ENCODE peak calls at places on chromosome 12, in eight cellular contexts. V is activated effector memory CD4-positive, alpha-beta T cell treated with Interleukin-2 at 50 U/mL for 16 hours; P is upper lobe of right lung; W is RWPE1; S is stimulated activated CD4-positive, alpha-beta T cell treated with anti-CD3 and anti-CD28 coated beads, Interleukin-2, amount 100 ng/mL, for 24 hours; H is pancreas; N is left colon; D is fibroblast of villous mesenchyme. C is an unnamed sample.

GRCh38 chr12:86264451-86265328 is 8.5 kb upstream of the MGAT4C start:
- DNase-seq in V (no peak), P (peak; percentile 81), W (no peak), S (no peak), H (peak; percentile 83), N (peak; percentile 26), D (no peak), C (no peak)

GRCh38 chr12:46808317-46808716 is 17.5 kb downstream of the SLC38A4 start:
- DNase-seq in V (no peak), P (no peak), W (no peak), S (no peak), H (no peak), N (no peak), D (no peak), C (no peak)

GRCh38 chr12:47343684-47344567 is 264.2 kb upstream of the AMIGO2 start:
- DNase-seq in V (no peak), P (no peak), W (no peak), S (no peak), H (no peak), N (no peak), D (no peak), C (no peak)

GRCh38 chr12:94615284-94616216 is 34.8 kb downstream of the TMCC3 start:
- DNase-seq in V (no peak), P (no peak), W (peak; percentile 80), S (no peak), H (peak; percentile 61), N (peak; percentile 71), D (peak; percentile 60), C (peak; percentile 63)

GRCh38 chr12:131856366-131857097 is 28.3 kb downstream of the MMP17 start:
- DNase-seq in V (no peak), P (peak; percentile 45), W (no peak), S (no peak), H (no peak), N (no peak), D (no peak), C (no peak)

GRCh38 chr12:132078190-132078589 is 65.9 kb downstream of the DDX51 start:
- DNase-seq in V (no peak), P (no peak), W (peak; percentile 38), S (no peak), H (no peak), N (no peak), D (peak; percentile 50), C (no peak)

GRCh38 chr12:93375906-93376305 is 1.8 kb upstream of the NUDT4 start:
- DNase-seq in V (no peak), P (no peak), W (no peak), S (no peak), H (no peak), N (no peak), D (no peak), C (no peak)

GRCh38 chr12:51070004-51070403 is 13.4 kb downstream of the CSRNP2 start:
- DNase-seq in V (no peak), P (no peak), W (peak; percentile 74), S (no peak), H (no peak), N (no peak), D (peak; percentile 94), C (peak; percentile 85)

GRCh38 chr12:11753151-11753501 is 103.7 kb downstream of the ETV6 start:
- DNase-seq in V (no peak), P (no peak), W (no peak), S (no peak), H (no peak), N (no peak), D (no peak), C (no peak)

GRCh38 chr12:121773011-121773777 is 20.3 kb downstream of the RHOF start:
- DNase-seq in V (peak; percentile 68), P (peak; percentile 89), W (peak; percentile 86), S (peak; percentile 82), H (peak; percentile 86), N (peak; percentile 66), D (peak; percentile 74), C (peak; percentile 63)

GRCh38 chr12:93065896-93066295 is 136.8 kb upstream of the EEA1 start:
- DNase-seq in V (no peak), P (no peak), W (no peak), S (no peak), H (no peak), N (no peak), D (no peak), C (peak; percentile 53)

GRCh38 chr12:25301798-25302197 is 51.1 kb upstream of the KRAS start:
- DNase-seq in V (no peak), P (no peak), W (no peak), S (no peak), H (no peak), N (no peak), D (peak; percentile 2), C (peak; percentile 80)

GRCh38 chr12:6375269-6376078 is at the start of gene SCNN1A:
- DNase-seq in V (no peak), P (peak; percentile 92), W (peak; percentile 80), S (no peak), H (peak; percentile 73), N (peak; percentile 92), D (no peak), C (no peak)

GRCh38 chr12:48045061-48045846 is 41.0 kb upstream of the COL2A1 start:
- DNase-seq in V (no peak), P (no peak), W (no peak), S (no peak), H (no peak), N (no peak), D (no peak), C (no peak)

GRCh38 chr12:49358548-49359141 is 8.6 kb upstream of the SPATS2 start:
- DNase-seq in V (peak; percentile 28), P (peak; percentile 13), W (no peak), S (peak; percentile 51), H (no peak), N (no peak), D (peak; percentile 76), C (no peak)

GRCh38 chr12:49893753-49894752 is 9.6 kb downstream of the FAIM2 start:
- DNase-seq in V (no peak), P (no peak), W (peak; percentile 72), S (no peak), H (no peak), N (no peak), D (peak; percentile 29), C (no peak)

GRCh38 chr12:124500232-124501079 is 67.0 kb downstream of the NCOR2 start:
- DNase-seq in V (no peak), P (no peak), W (peak; percentile 85), S (no peak), H (no peak), N (no peak), D (peak; percentile 59), C (peak; percentile 94)

GRCh38 chr12:91603060-91603459 is 420.4 kb upstream of the DCN start:
- DNase-seq in V (no peak), P (no peak), W (no peak), S (no peak), H (no peak), N (no peak), D (peak; percentile 72), C (no peak)

GRCh38 chr12:90234455-90234854 is 525.8 kb upstream of the ATP2B1 start:
- DNase-seq in V (no peak), P (no peak), W (no peak), S (no peak), H (no peak), N (no peak), D (no peak), C (peak; percentile 57)

C was measured in trophoblast cell.